ENCODE peak calls at places on chromosomes 7 and 10, in five cellular contexts. O, P, Z, S and M are unnamed samples.

GRCh38 chr7:6272481-6273323 is at the start of gene CYTH3:
- DNase-seq in O (peak; percentile 88), P (peak; percentile 64), Z (peak; percentile 78), S (peak; percentile 94), M (peak; percentile 73)

GRCh38 chr10:93030409-93030808 is 30.2 kb upstream of the CYP26C1 start:
- DNase-seq in O (no peak), P (peak; percentile 69), Z (no peak), S (peak; percentile 79), M (peak; percentile 81)

GRCh38 chr7:132435016-132435990 is 141.0 kb downstream of the PLXNA4 start:
- DNase-seq in O (no peak), P (no peak), Z (no peak), S (no peak), M (peak; percentile 41)

GRCh38 chr7:5183155-5183554 is 6.9 kb upstream of the WIPI2 start:
- DNase-seq in O (no peak), P (no peak), Z (no peak), S (no peak), M (no peak)

GRCh38 chr7:69585169-69585568 is 13.1 kb upstream of the AUTS2 start:
- DNase-seq in O (no peak), P (no peak), Z (no peak), S (no peak), M (no peak)

GRCh38 chr7:92768501-92769360 is 67.6 kb downstream of the CDK6 start:
- DNase-seq in O (no peak), P (peak; percentile 76), Z (no peak), S (peak; percentile 68), M (peak; percentile 64)

GRCh38 chr10:82961864-82962263 is 1086.9 kb downstream of the NRG3 start:
- DNase-seq in O (no peak), P (no peak), Z (no peak), S (peak; percentile 2), M (no peak)

GRCh38 chr7:154587812-154588211 is 415.1 kb downstream of the PAXIP1 start:
- DNase-seq in O (no peak), P (no peak), Z (no peak), S (no peak), M (no peak)

GRCh38 chr10:86658751-86659150 is 4.4 kb downstream of the OPN4 start:
- DNase-seq in O (no peak), P (no peak), Z (no peak), S (no peak), M (no peak)

GRCh38 chr7:138828302-138828701 is 30.3 kb upstream of the ATP6V0A4 start:
- DNase-seq in O (no peak), P (no peak), Z (no peak), S (no peak), M (no peak)

GRCh38 chr10:113093188-113094113 is 143.4 kb downstream of the TCF7L2 start:
- DNase-seq in O (no peak), P (peak; percentile 69), Z (no peak), S (peak; percentile 36), M (peak; percentile 76)

GRCh38 chr7:112001089-112001826 is 204.9 kb downstream of the DOCK4 start:
- DNase-seq in O (no peak), P (peak; percentile 64), Z (no peak), S (peak; percentile 84), M (peak; percentile 89)

GRCh38 chr7:126774077-126774476 is 478.7 kb downstream of the GRM8 start:
- DNase-seq in O (no peak), P (no peak), Z (no peak), S (no peak), M (no peak)

GRCh38 chr7:22589641-22590141 is 89.7 kb upstream of the STEAP1B start:
- DNase-seq in O (peak; percentile 84), P (peak; percentile 78), Z (no peak), S (peak; percentile 69), M (peak; percentile 92)

GRCh38 chr7:159147687-159148086 is 3.0 kb upstream of the VIPR2 start:
- DNase-seq in O (no peak), P (no peak), Z (no peak), S (no peak), M (no peak)

GRCh38 chr7:74587435-74588126 is 69.9 kb upstream of the GTF2I start:
- DNase-seq in O (peak; percentile 91), P (peak; percentile 94), Z (no peak), S (peak; percentile 97), M (peak; percentile 92)

GRCh38 chr7:115585015-115585655 is 445.4 kb downstream of the TFEC start:
- DNase-seq in O (no peak), P (peak; percentile 26), Z (no peak), S (peak; percentile 17), M (no peak)

GRCh38 chr10:50917486-50917885 is 32.1 kb upstream of the A1CF start:
- DNase-seq in O (no peak), P (peak; percentile 44), Z (no peak), S (peak; percentile 71), M (peak; percentile 60)

GRCh38 chr10:6465854-6466524 is 114.1 kb downstream of the PRKCQ start:
- DNase-seq in O (no peak), P (no peak), Z (no peak), S (no peak), M (no peak)

GRCh38 chr7:100489824-100490223 is 6.1 kb downstream of the NYAP1 start:
- DNase-seq in O (peak; percentile 36), P (peak; percentile 83), Z (no peak), S (peak; percentile 98), M (peak; percentile 93)

GRCh38 chr10:5319863-5320262 is 44.9 kb upstream of the UCN3 start:
- DNase-seq in O (no peak), P (no peak), Z (no peak), S (no peak), M (no peak)

GRCh38 chr7:28986723-28987122 is 28.6 kb upstream of the TRIL start:
- DNase-seq in O (peak; percentile 40), P (peak; percentile 94), Z (no peak), S (peak; percentile 85), M (peak; percentile 92)

GRCh38 chr7:104241581-104241980 is 33.8 kb upstream of the ORC5 start:
- DNase-seq in O (no peak), P (peak; percentile 72), Z (no peak), S (peak; percentile 11), M (peak; percentile 32)

GRCh38 chr7:101163281-101164070 is 1.9 kb downstream of the VGF start:
- DNase-seq in O (no peak), P (no peak), Z (no peak), S (peak; percentile 71), M (no peak)

GRCh38 chr7:50409856-50410468 is 40.2 kb downstream of the FIGNL1 start:
- DNase-seq in O (no peak), P (no peak), Z (no peak), S (no peak), M (no peak)

GRCh38 chr7:135678612-135679575 is 16.6 kb downstream of the STMP1 start:
- DNase-seq in O (peak; percentile 51), P (peak; percentile 78), Z (no peak), S (peak; percentile 59), M (peak; percentile 65)

DNA sequence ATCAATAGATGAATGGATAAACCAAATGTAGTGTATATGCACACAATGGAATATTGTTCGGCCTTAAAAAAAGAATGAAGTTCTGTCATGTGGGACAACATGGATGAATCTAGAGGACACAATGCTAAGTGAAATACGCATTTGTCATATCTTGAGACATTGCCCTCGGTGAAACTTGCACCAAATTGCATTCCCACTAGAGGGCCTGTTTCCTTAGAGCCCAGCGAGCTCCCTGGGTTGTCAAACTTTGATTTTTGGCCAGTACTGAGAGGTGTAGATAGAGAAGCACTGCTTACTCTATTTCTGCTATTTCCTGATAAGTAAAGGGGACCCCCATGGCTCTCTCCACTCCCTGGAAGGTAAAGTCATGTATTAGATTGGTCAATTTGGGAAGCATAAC is 157.1 kb downstream of the GPAM start:
- DNase-seq in O (no peak), P (no peak), Z (no peak), S (no peak), M (no peak)
- TF ChIP-seq CTCF in O (peak; percentile 7), P (peak; percentile 15), Z (peak; percentile 33), S (no peak), M (no peak)

GRCh38 chr10:16770646-16771045 is 46.6 kb downstream of the RSU1 start:
- DNase-seq in O (no peak), P (no peak), Z (no peak), S (no peak), M (no peak)
- TF ChIP-seq CTCF in O (no peak), P (no peak), Z (no peak), S (no peak), M (no peak)

GRCh38 chr10:61896854-61897661 is 4.4 kb upstream of the ARID5B start:
- DNase-seq in O (peak; percentile 74), P (peak; percentile 89), Z (peak; percentile 49), S (peak; percentile 81), M (peak; percentile 86)
- TF ChIP-seq CTCF in O (peak; percentile 75), P (peak; percentile 79), Z (peak; percentile 76), S (peak; percentile 77), M (peak; percentile 71)

GRCh38 chr10:98267069-98267893 is 713 bp downstream of the LOXL4 start:
- DNase-seq in O (peak; percentile 47), P (no peak), Z (no peak), S (peak; percentile 42), M (no peak)

GRCh38 chr10:98267894-98268693 is at the start of gene LOXL4:
- DNase-seq in O (no peak), P (peak; percentile 39), Z (no peak), S (peak; percentile 81), M (peak; percentile 33)

GRCh38 chr10:98270026-98270740 is 2.2 kb upstream of the LOXL4 start:
- DNase-seq in O (no peak), P (peak; percentile 17), Z (no peak), S (peak; percentile 53), M (no peak)

GRCh38 chr10:98269435-98269912 is 1.5 kb upstream of the LOXL4 start:
- DNase-seq in O (peak; percentile 92), P (peak; percentile 71), Z (no peak), S (peak; percentile 90), M (peak; percentile 91)

DNA sequence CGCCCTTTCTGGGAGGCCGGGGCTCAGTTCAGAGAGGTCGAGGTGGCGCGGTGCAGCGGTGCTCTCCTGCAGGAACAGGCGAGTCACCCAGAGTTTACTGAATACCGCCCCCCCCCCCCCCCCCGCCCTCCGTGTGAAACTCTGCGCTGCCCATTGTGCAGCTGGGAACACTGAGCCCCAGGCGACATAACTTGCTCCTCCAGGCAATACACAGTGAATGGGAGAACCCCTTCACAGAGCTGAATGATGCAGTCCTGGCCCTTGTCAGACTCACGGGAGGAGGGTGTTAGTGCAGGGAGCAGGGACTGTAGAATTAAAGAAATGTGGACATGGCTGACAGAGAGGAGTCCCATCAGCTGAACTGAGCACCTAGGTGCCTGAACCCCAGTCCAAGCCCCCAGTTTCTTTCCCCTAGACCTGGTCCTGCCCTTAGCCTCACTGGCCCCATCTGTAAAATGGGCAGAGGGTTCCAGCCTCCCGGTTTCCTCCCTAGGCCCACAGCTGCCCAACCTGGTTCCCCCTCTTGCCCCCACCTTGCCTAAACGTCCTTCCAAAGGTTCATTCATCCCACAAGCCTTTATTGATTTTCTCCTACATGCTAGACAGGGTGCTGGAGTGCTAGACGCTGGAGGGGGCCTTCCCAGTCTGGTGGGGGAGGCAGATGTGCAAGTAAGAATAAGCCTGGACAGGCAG is 846 bp upstream of the LOXL4 start:
- DNase-seq in O (no peak), P (peak; percentile 21), Z (no peak), S (peak; percentile 45), M (peak; percentile 32)
- TF ChIP-seq CTCF in O (no peak), P (no peak), Z (no peak), S (no peak), M (no peak)